ENCODE peak calls at places on chromosomes 12 and 14, in six cellular contexts. S is mucosa of gallbladder; K is astrocyte; C is activated naive CD4-positive, alpha-beta T cell; Z is activated T-helper 1 cell treated with Interleukin-2 at 50 U/mL for 16 hours; I is GM23248. N is an unnamed sample.

GRCh38 chr14:46490150-46490769 is 161.3 kb downstream of the RPL10L start:
- DNase-seq in S (no peak), K (peak; percentile 1), C (no peak), Z (no peak), I (no peak), N (no peak)

GRCh38 chr12:5186715-5187114 is 143.0 kb downstream of the KCNA5 start:
- DNase-seq in S (no peak), K (no peak), C (no peak), Z (no peak), I (no peak), N (no peak)

GRCh38 chr12:51012570-51013236 is 13.5 kb downstream of the SLC11A2 start:
- DNase-seq in S (no peak), K (peak; percentile 6), C (no peak), Z (no peak), I (no peak), N (no peak)

GRCh38 chr12:120101182-120101581 is 15.4 kb downstream of the RAB35 start:
- DNase-seq in S (no peak), K (no peak), C (no peak), Z (no peak), I (no peak), N (no peak)

GRCh38 chr12:109841356-109841755 is 8.2 kb upstream of the TRPV4 start:
- DNase-seq in S (no peak), K (no peak), C (no peak), Z (no peak), I (no peak), N (no peak)

GRCh38 chr14:68441532-68441931 is 351.3 kb downstream of the ZFP36L1 start:
- DNase-seq in S (no peak), K (no peak), C (no peak), Z (no peak), I (peak; percentile 70), N (no peak)

GRCh38 chr12:19273482-19274330 is 144.2 kb downstream of the PLEKHA5 start:
- DNase-seq in S (peak; percentile 66), K (peak; percentile 99), C (no peak), Z (peak; percentile 37), I (peak; percentile 93), N (no peak)

GRCh38 chr12:15273896-15274295 is 48.4 kb upstream of the PTPRO start:
- DNase-seq in S (no peak), K (no peak), C (no peak), Z (no peak), I (no peak), N (no peak)

GRCh38 chr12:85280138-85280983 is at the start of gene ALX1:
- DNase-seq in S (no peak), K (no peak), C (no peak), Z (no peak), I (peak; percentile 50), N (peak; percentile 57)

GRCh38 chr14:61444215-61444768 is 122.9 kb downstream of the PRKCH start:
- DNase-seq in S (no peak), K (no peak), C (no peak), Z (peak; percentile 46), I (no peak), N (no peak)

GRCh38 chr12:127711108-127711507 is 555.9 kb upstream of the TMEM132C start:
- DNase-seq in S (no peak), K (no peak), C (no peak), Z (no peak), I (peak; percentile 18), N (no peak)

GRCh38 chr14:105436891-105437722 is 17.5 kb downstream of the MTA1 start:
- DNase-seq in S (no peak), K (no peak), C (no peak), Z (no peak), I (no peak), N (no peak)

GRCh38 chr12:53988519-53989226 is 3.7 kb downstream of the HOXC10 start:
- DNase-seq in S (no peak), K (no peak), C (no peak), Z (no peak), I (no peak), N (no peak)

GRCh38 chr14:89719371-89720075 is 235.0 kb downstream of the EFCAB11 start:
- DNase-seq in S (no peak), K (no peak), C (no peak), Z (no peak), I (no peak), N (no peak)

GRCh38 chr12:92365836-92366235 is 220.2 kb upstream of the BTG1 start:
- DNase-seq in S (no peak), K (no peak), C (no peak), Z (no peak), I (no peak), N (no peak)

GRCh38 chr14:94570440-94570839 is 9.2 kb downstream of the SERPINA4 start:
- DNase-seq in S (no peak), K (no peak), C (no peak), Z (no peak), I (no peak), N (no peak)

GRCh38 chr12:102963796-102964195 is 6.3 kb downstream of the ASCL1 start:
- DNase-seq in S (no peak), K (no peak), C (no peak), Z (no peak), I (no peak), N (no peak)

GRCh38 chr12:120940799-120941198 is 36.6 kb upstream of the SPPL3 start:
- DNase-seq in S (no peak), K (peak; percentile 16), C (no peak), Z (no peak), I (peak; percentile 40), N (no peak)

GRCh38 chr14:47438650-47439140 is 236.7 kb downstream of the MDGA2 start:
- DNase-seq in S (no peak), K (peak; percentile 83), C (no peak), Z (no peak), I (no peak), N (no peak)

GRCh38 chr12:1630827-1631591 is 2.0 kb downstream of the WNT5B start:
- DNase-seq in S (no peak), K (peak; percentile 46), C (no peak), Z (no peak), I (no peak), N (no peak)

GRCh38 chr14:102557434-102558226 is 34.8 kb upstream of the RCOR1 start:
- DNase-seq in S (no peak), K (no peak), C (no peak), Z (no peak), I (no peak), N (no peak)

GRCh38 chr14:85276829-85277228 is 253.1 kb upstream of the FLRT2 start:
- DNase-seq in S (no peak), K (no peak), C (no peak), Z (no peak), I (no peak), N (no peak)

GRCh38 chr12:104215638-104216297 is at the start of gene TXNRD1:
- DNase-seq in S (peak; percentile 80), K (peak; percentile 63), C (peak; percentile 34), Z (peak; percentile 79), I (peak; percentile 92), N (no peak)

GRCh38 chr12:27808831-27809230 is 28.8 kb upstream of the MANSC4 start:
- DNase-seq in S (no peak), K (no peak), C (no peak), Z (no peak), I (no peak), N (no peak)

GRCh38 chr14:75147423-75148071 is 20.7 kb upstream of the NEK9 start:
- DNase-seq in S (peak; percentile 75), K (peak; percentile 91), C (no peak), Z (no peak), I (peak; percentile 84), N (no peak)

GRCh38 chr12:91777268-91777997 is 368.2 kb downstream of the BTG1 start:
- DNase-seq in S (no peak), K (peak; percentile 37), C (no peak), Z (no peak), I (peak; percentile 12), N (no peak)

GRCh38 chr14:83706555-83706954 is 1823.4 kb upstream of the FLRT2 start:
- DNase-seq in S (no peak), K (no peak), C (no peak), Z (no peak), I (no peak), N (peak; percentile 86)

GRCh38 chr14:104263671-104264358 is 125.4 kb downstream of the KIF26A start:
- DNase-seq in S (no peak), K (no peak), C (no peak), Z (no peak), I (no peak), N (no peak)

GRCh38 chr12:87274594-87275245 is 754.5 kb downstream of the C12orf50 start:
- DNase-seq in S (no peak), K (peak; percentile 42), C (no peak), Z (no peak), I (peak; percentile 42), N (no peak)